ENCODE peak calls at places on chromosomes 16 and 17, in nine cellular contexts. P is heart right ventricle, O is mucosa of descending colon, Z is ascending aorta, L is psoas muscle, B is gastrocnemius medialis, K is Peyer's patch, D is uterus, R is lung. C is an unnamed sample.

GRCh38 chr16:51816929-51817328 is 665.9 kb upstream of the SALL1 start:
- DNase-seq in O (no peak), D (no peak), Z (no peak), K (no peak), R (no peak), B (no peak), L (no peak), P (no peak), C (no peak)

GRCh38 chr17:28897769-28898259 is 281 bp upstream of the FLOT2 start:
- DNase-seq in L (no peak), D (no peak), P (no peak), O (peak; percentile 80), B (no peak), R (no peak), Z (peak; percentile 75), K (peak; percentile 63), C (no peak)

GRCh38 chr16:57725976-57726375 is 9.6 kb upstream of the KATNB1 start:
- DNase-seq in Z (no peak), P (no peak), K (no peak), O (no peak), B (no peak), L (no peak), D (no peak), R (no peak), C (no peak)

GRCh38 chr17:5516060-5516792 is 29.9 kb downstream of the MIS12 start:
- DNase-seq in Z (no peak), B (no peak), O (no peak), P (no peak), K (no peak), R (no peak), L (no peak), D (peak; percentile 49), C (no peak)

GRCh38 chr16:88985521-88985920 is 8.5 kb upstream of the CBFA2T3 start:
- DNase-seq in P (no peak), D (no peak), Z (no peak), R (no peak), B (no peak), K (no peak), O (no peak), L (no peak), C (no peak)

GRCh38 chr16:65388592-65388991 is 266.7 kb upstream of the CDH11 start:
- DNase-seq in O (no peak), Z (no peak), L (no peak), R (no peak), D (no peak), P (no peak), K (no peak), B (no peak), C (no peak)

GRCh38 chr17:17754719-17755686 is 73.7 kb downstream of the RAI1 start:
- DNase-seq in L (no peak), D (no peak), O (no peak), R (peak; percentile 86), Z (no peak), K (no peak), P (peak; percentile 68), B (no peak), C (no peak)

GRCh38 chr17:57004944-57005579 is 27.1 kb downstream of the SCPEP1 start:
- DNase-seq in R (no peak), P (no peak), L (no peak), B (no peak), K (peak; percentile 77), O (no peak), D (no peak), Z (no peak), C (peak; percentile 37)

GRCh38 chr16:1281517-1281916 is 25.6 kb downstream of the TPSD1 start:
- DNase-seq in B (no peak), Z (no peak), D (no peak), K (no peak), L (no peak), P (no peak), R (no peak), O (no peak), C (no peak)

GRCh38 chr17:77484096-77484495 is 343.3 kb downstream of the SEC14L1 start:
- DNase-seq in K (no peak), R (no peak), Z (no peak), P (no peak), L (peak; percentile 26), O (no peak), D (no peak), B (no peak), C (no peak)

GRCh38 chr16:3456374-3456773 is 12.9 kb downstream of the NAA60 start:
- DNase-seq in P (no peak), B (peak; percentile 31), D (no peak), R (no peak), Z (no peak), O (no peak), K (no peak), L (no peak), C (no peak)

GRCh38 chr17:9805769-9806168 is 14.4 kb upstream of the DHRS7C start:
- DNase-seq in O (no peak), K (no peak), D (no peak), Z (no peak), R (no peak), B (no peak), P (no peak), L (no peak), C (no peak)

GRCh38 chr17:60443713-60444112 is 21.4 kb downstream of the CHCT1 start:
- DNase-seq in D (no peak), L (no peak), R (no peak), B (no peak), P (no peak), O (no peak), Z (no peak), K (no peak), C (no peak)

GRCh38 chr16:71283612-71284011 is 5.6 kb downstream of the CMTR2 start:
- DNase-seq in K (no peak), P (no peak), L (no peak), O (no peak), Z (no peak), D (no peak), B (no peak), R (no peak), C (no peak)

GRCh38 chr17:40554646-40555295 is 10.5 kb downstream of the CCR7 start:
- DNase-seq in D (peak; percentile 29), L (peak; percentile 53), O (no peak), P (no peak), Z (peak; percentile 62), R (peak; percentile 25), B (no peak), K (no peak), C (no peak)

GRCh38 chr17:41540921-41541625 is 13.0 kb upstream of the KRT19 start:
- DNase-seq in R (no peak), Z (no peak), K (no peak), L (no peak), D (no peak), B (no peak), P (no peak), O (no peak), C (no peak)

GRCh38 chr17:35709874-35710273 is 21.6 kb upstream of the RASL10B start:
- DNase-seq in O (no peak), R (no peak), P (no peak), D (no peak), K (no peak), Z (no peak), L (no peak), B (no peak), C (no peak)

GRCh38 chr16:30977502-30977901 is 7.5 kb upstream of the HSD3B7 start:
- DNase-seq in R (no peak), B (no peak), Z (no peak), O (no peak), P (no peak), L (no peak), K (no peak), D (no peak), C (no peak)

GRCh38 chr17:7590743-7591142 is 849 bp upstream of the SOX15 start:
- DNase-seq in D (no peak), Z (no peak), R (no peak), K (no peak), O (no peak), L (peak; percentile 59), B (no peak), P (no peak), C (no peak)

GRCh38 chr17:38868968-38869646 is 751 bp upstream of the LASP1 start:
- DNase-seq in Z (peak; percentile 97), O (peak; percentile 91), L (peak; percentile 93), P (peak; percentile 85), K (peak; percentile 87), B (peak; percentile 77), D (peak; percentile 95), R (peak; percentile 92), C (peak; percentile 92)
- TF ChIP-seq CTCF in Z (peak; percentile 28), O (no peak), L (peak; percentile 10), P (no peak), K (no peak), B (no peak), D (peak; percentile 25), R (no peak), C (no peak)

GRCh38 chr17:819251-819650 is 37.1 kb downstream of the MRM3 start:
- DNase-seq in B (no peak), O (no peak), L (no peak), K (no peak), P (no peak), Z (no peak), D (no peak), R (no peak), C (no peak)
- H3K36me3 ChIP-seq in B (no peaks in the 10 kb centered on the region), O (no peaks in the 10 kb centered on the region), L (peaks cover 82% of the 10 kb centered on the region), K (peaks cover 5% of the 10 kb centered on the region), P (peaks cover 18% of the 10 kb centered on the region), Z (no peaks in the 10 kb centered on the region), D (no peaks in the 10 kb centered on the region), R (peaks cover 22% of the 10 kb centered on the region), C (no peaks in the 10 kb centered on the region)

GRCh38 chr17:30565073-30565935 is 88.1 kb downstream of the GOSR1 start:
- DNase-seq in R (no peak), L (no peak), K (no peak), D (no peak), B (no peak), P (no peak), Z (no peak), O (no peak), C (no peak)
- TF ChIP-seq CTCF in R (no peak), L (no peak), K (no peak), D (no peak), B (no peak), P (no peak), Z (no peak), O (no peak), C (no peak)

GRCh38 chr17:58351182-58351581 is 819 bp downstream of the SUPT4H1 start:
- DNase-seq in D (no peak), K (no peak), P (no peak), L (no peak), Z (no peak), R (no peak), O (no peak), B (no peak), C (no peak)

GRCh38 chr17:58352843-58353719 is 1.1 kb upstream of the SUPT4H1 start:
- DNase-seq in O (peak; percentile 60), B (no peak), D (no peak), L (peak; percentile 70), K (peak; percentile 50), R (no peak), P (peak; percentile 32), Z (no peak), C (no peak)

GRCh38 chr17:58354541-58355216 is 2.7 kb upstream of the SUPT4H1 start:
- DNase-seq in R (no peak), P (no peak), Z (no peak), D (no peak), O (no peak), K (no peak), B (no peak), L (no peak), C (no peak)

GRCh38 chr17:58352018-58352842 is at the start of gene SUPT4H1:
- DNase-seq in P (peak; percentile 87), B (peak; percentile 76), R (peak; percentile 90), Z (peak; percentile 91), O (peak; percentile 94), K (peak; percentile 86), D (peak; percentile 84), L (peak; percentile 94), C (peak; percentile 94)

GRCh38 chr17:58351710-58352017 is 337 bp downstream of the SUPT4H1 start:
- DNase-seq in K (no peak), P (no peak), D (no peak), B (no peak), L (no peak), O (no peak), Z (no peak), R (no peak), C (no peak)
- H3K36me3 ChIP-seq in K (peaks cover 43% of the 10 kb centered on the region), P (peaks cover 45% of the 10 kb centered on the region), D (no peaks in the 10 kb centered on the region), B (peaks cover 7% of the 10 kb centered on the region), L (peaks cover 46% of the 10 kb centered on the region), O (peaks cover 2% of the 10 kb centered on the region), Z (peaks cover 40% of the 10 kb centered on the region), R (peaks cover 9% of the 10 kb centered on the region), C (peaks cover 17% of the 10 kb centered on the region)